ENCODE peak calls at places on chromosomes 7 and 10, in five cellular contexts. I is H1, Q is SK-N-SH, O is K562, A is HCT116. B is an unnamed sample.

GRCh38 chr7:138835087-138835486 is 37.1 kb upstream of the ATP6V0A4 start:
- DNase-seq in I (no peak), Q (no peak), O (peak), A (no peak), B (no peak)

GRCh38 chr7:2481195-2481594 is 5.0 kb upstream of the GRIFIN start:
- DNase-seq in I (no peak), Q (no peak), O (no peak), A (no peak), B (no peak)

GRCh38 chr10:6135589-6136168 is 46.8 kb downstream of the RBM17 start:
- DNase-seq in I (no peak), Q (no peak), O (no peak), A (no peak), B (no peak)

GRCh38 chr7:32958046-32959025 is 1.1 kb downstream of the FKBP9 start:
- DNase-seq in I (peak), Q (no peak), O (no peak), A (no peak), B (no peak)

GRCh38 chr7:115406216-115406615 is 484.3 kb downstream of the MDFIC start:
- DNase-seq in I (no peak), Q (no peak), O (no peak), A (no peak), B (no peak)

GRCh38 chr7:12584940-12585339 is 14.4 kb downstream of the SCIN start:
- DNase-seq in I (no peak), Q (no peak), O (no peak), A (no peak), B (no peak)

GRCh38 chr7:47446871-47447466 is 134.9 kb downstream of the TNS3 start:
- DNase-seq in I (no peak), Q (no peak), O (no peak), A (no peak), B (no peak)

GRCh38 chr10:102341038-102341688 is 54.3 kb upstream of the NFKB2 start:
- DNase-seq in I (no peak), Q (no peak), O (no peak), A (no peak), B (no peak)

GRCh38 chr7:30543815-30544525 is 39.3 kb upstream of the GGCT start:
- DNase-seq in I (no peak), Q (no peak), O (no peak), A (no peak), B (no peak)

GRCh38 chr10:86055928-86056327 is 310.7 kb downstream of the GRID1 start:
- DNase-seq in I (no peak), Q (no peak), O (no peak), A (no peak), B (no peak)

GRCh38 chr10:86058964-86059363 is 307.6 kb downstream of the GRID1 start:
- DNase-seq in I (no peak), Q (no peak), O (no peak), A (no peak), B (no peak)

GRCh38 chr10:86060386-86061280 is 306.0 kb downstream of the GRID1 start:
- DNase-seq in I (no peak), Q (no peak), O (no peak), A (no peak), B (no peak)

GRCh38 chr10:86056632-86057031 is 310.0 kb downstream of the GRID1 start:
- DNase-seq in I (no peak), Q (no peak), O (no peak), A (no peak), B (no peak)

GRCh38 chr10:86057708-86058107 is 308.9 kb downstream of the GRID1 start:
- DNase-seq in I (no peak), Q (no peak), O (no peak), A (no peak), B (no peak)
- TF ChIP-seq JUND in I (no peak), Q (no peak), O (no peak), A (no peak), B (no peak)

GRCh38 chr7:117047496-117047895 is 94.2 kb downstream of the ST7 start:
- DNase-seq in I (no peak), Q (no peak), O (no peak), A (no peak), B (no peak)
- TF ChIP-seq JUND in I (no peak), Q (no peak), O (no peak), A (no peak), B (no peak)

DNA sequence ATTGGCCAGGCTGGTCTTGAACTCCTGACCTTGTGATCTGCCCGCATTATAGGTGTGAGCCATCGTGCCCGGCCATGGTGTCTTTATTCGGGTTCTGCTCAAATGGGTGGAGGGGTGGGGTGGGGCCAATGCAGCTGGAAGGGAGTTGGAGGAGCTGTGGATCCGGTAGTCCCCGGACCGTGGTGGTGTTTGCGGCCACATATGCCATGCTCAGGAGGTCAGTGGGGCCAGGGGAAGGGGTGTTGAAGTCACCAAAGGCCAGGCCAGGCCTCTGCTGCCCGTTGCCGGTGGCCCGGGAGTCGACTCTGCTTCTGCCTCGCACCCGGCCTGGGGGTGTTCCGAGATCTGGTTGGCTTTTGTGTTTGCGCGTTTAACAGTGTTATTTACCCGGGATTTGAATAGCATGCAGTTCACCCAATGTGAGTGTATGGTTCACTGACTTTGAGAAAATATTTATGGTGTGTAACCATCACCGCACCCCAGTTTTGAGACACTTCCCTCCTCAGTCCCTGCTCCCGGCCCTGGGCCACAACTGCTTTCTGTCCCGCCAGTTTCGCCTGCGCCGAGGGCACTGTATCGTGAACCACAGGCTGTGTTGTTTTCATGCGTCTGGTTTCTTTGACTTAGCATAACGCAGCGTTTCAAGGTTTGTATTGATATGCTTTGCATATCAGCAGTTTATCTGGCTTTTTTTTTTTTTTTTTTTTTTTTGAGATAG is 10.7 kb downstream of the INPP5A start:
- DNase-seq in I (no peak), Q (no peak), O (no peak), A (no peak), B (no peak)
- TF ChIP-seq JUND in I (no peak), Q (no peak), O (no peak), A (no peak), B (no peak)

DNA sequence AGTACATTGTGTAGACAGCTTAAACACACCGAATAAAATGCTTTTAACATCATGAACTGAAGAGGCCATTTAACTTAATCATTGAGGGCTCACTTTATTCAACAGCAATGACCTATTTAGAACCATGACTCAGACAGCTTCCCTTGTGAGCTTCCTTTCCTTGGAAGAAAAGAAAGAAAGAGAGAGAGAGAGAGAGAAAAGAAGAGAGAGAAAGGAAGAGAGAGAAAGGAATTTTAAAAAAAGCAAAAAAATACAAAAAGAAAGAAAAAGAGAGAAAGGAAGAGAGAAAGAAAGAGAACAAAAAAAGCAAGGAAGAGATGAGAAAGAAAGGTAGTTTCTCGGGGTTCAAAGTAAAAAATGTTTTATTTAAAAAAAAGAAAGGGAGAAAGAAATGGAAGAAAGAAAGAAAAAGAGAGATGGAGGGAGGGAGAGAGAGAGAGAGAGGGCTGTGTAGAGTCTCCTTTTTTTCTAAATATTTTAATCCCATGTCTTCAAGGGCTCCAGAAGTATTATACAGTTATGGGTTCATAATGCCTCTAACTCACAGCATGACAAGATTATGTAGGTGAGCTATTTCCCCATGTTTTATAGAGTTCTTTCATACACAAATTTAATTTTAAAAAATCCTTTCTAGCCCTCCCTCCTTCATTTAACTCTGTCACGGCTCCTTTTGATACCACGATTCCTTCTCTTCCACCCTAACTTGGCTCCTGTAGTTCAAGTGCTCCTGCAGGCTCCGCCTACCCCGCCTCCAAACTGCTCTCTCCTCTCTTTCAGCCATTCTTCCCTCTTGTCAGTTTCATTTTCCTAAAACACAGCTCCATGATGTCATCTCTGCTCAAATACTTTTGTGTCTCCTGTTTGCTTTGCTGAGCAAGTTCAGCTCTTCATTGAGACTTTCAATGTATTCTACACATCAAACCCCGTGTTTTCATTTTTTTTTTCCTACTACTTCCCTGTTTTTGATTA is 85.5 kb downstream of the PRTFDC1 start:
- DNase-seq in I (no peak), Q (no peak), O (peak), A (no peak), B (peak)
- TF ChIP-seq JUND in I (no peak), Q (peak), O (peak), A (no peak), B (no peak)

GRCh38 chr7:132469264-132469663 is 107.0 kb downstream of the PLXNA4 start:
- DNase-seq in I (no peak), Q (no peak), O (no peak), A (no peak), B (no peak)
- TF ChIP-seq JUND in I (no peak), Q (no peak), O (no peak), A (no peak), B (no peak)

GRCh38 chr10:29343607-29344038 is 54.8 kb downstream of the LYZL1 start:
- DNase-seq in I (no peak), Q (no peak), O (no peak), A (no peak), B (no peak)

GRCh38 chr10:29345893-29346175 is 57.0 kb downstream of the LYZL1 start:
- DNase-seq in I (no peak), Q (no peak), O (no peak), A (no peak), B (no peak)

GRCh38 chr10:29345144-29345892 is 56.4 kb downstream of the LYZL1 start:
- DNase-seq in I (no peak), Q (no peak), O (no peak), A (no peak), B (no peak)

GRCh38 chr10:29344073-29344820 is 55.4 kb downstream of the LYZL1 start:
- DNase-seq in I (no peak), Q (no peak), O (no peak), A (no peak), B (no peak)
- TF ChIP-seq JUND in I (no peak), Q (no peak), O (no peak), A (no peak), B (no peak)